ENCODE peak calls at places on chromosomes 16 and 17, in five cellular contexts. J, F, W, Z and N are unnamed samples.

GRCh38 chr17:47184671-47185070 is 4.4 kb downstream of the CDC27 start:
- DNase-seq in J (no peak), Z (no peak), W (no peak), F (no peak), N (no peak)

GRCh38 chr17:63475491-63476412 is 1.1 kb upstream of the ACE start:
- DNase-seq in F (no peak), J (no peak), W (peak; percentile 57), Z (no peak), N (no peak)

GRCh38 chr17:52606098-52606497 is 447.6 kb upstream of the CA10 start:
- DNase-seq in F (peak; percentile 34), W (no peak), J (no peak), Z (no peak), N (no peak)

GRCh38 chr17:72366626-72367025 is 245.8 kb downstream of the SOX9 start:
- DNase-seq in F (no peak), W (no peak), J (no peak), Z (no peak), N (no peak)

GRCh38 chr17:83176272-83176955 is 97.0 kb downstream of the METRNL start:
- DNase-seq in W (no peak), Z (no peak), F (no peak), J (no peak), N (peak; percentile 5)

GRCh38 chr17:80446645-80447405 is 29.6 kb downstream of the NPTX1 start:
- DNase-seq in Z (no peak), W (no peak), J (no peak), F (no peak), N (no peak)

GRCh38 chr17:82594571-82594970 is 53.7 kb downstream of the WDR45B start:
- DNase-seq in F (no peak), W (no peak), Z (no peak), J (no peak), N (no peak)

GRCh38 chr17:15941781-15942180 is 3.1 kb upstream of the ADORA2B start:
- DNase-seq in J (no peak), Z (no peak), F (no peak), W (no peak), N (no peak)

GRCh38 chr17:77941004-77941403 is 17.5 kb upstream of the TNRC6C start:
- DNase-seq in F (no peak), J (no peak), Z (no peak), W (no peak), N (no peak)

GRCh38 chr16:54651851-54652770 is 278.6 kb upstream of the IRX5 start:
- DNase-seq in W (peak; percentile 56), F (no peak), J (no peak), Z (no peak), N (no peak)